ENCODE peak calls at places on chromosomes 6 and 20, in five cellular contexts. U is HCT116, N is GM12878, S is HepG2, J is A549. V is an unnamed sample.

GRCh38 chr6:73308712-73309533 is 45.2 kb downstream of the DPPA5 start:
- DNase-seq in S (no peak), U (peak), N (no peak), J (peak), V (no peak)

GRCh38 chr6:90233994-90234393 is 62.6 kb downstream of the BACH2 start:
- DNase-seq in U (no peak), N (no peak), S (no peak), J (no peak), V (no peak)

GRCh38 chr20:40865095-40865494 is 163.5 kb upstream of the TOP1 start:
- DNase-seq in J (no peak), S (no peak), U (no peak), N (no peak), V (no peak)

GRCh38 chr6:56852249-56852606 is 102.7 kb upstream of the BEND6 start:
- DNase-seq in S (no peak), J (no peak), U (no peak), N (no peak), V (no peak)

GRCh38 chr6:45493761-45494160 is 116.0 kb upstream of the SUPT3H start:
- DNase-seq in N (no peak), U (no peak), J (no peak), S (no peak), V (no peak)

GRCh38 chr6:111248789-111249188 is 161.5 kb downstream of the SLC16A10 start:
- DNase-seq in S (no peak), U (no peak), N (no peak), J (no peak), V (no peak)

GRCh38 chr6:109236140-109237081 is 141.1 kb downstream of the CEP57L1 start:
- DNase-seq in U (no peak), J (peak), S (peak), N (no peak), V (peak)

GRCh38 chr20:12404941-12405340 is 487.2 kb downstream of the BTBD3 start:
- DNase-seq in N (no peak), U (no peak), S (no peak), J (no peak), V (no peak)

GRCh38 chr6:17883665-17884500 is 103.6 kb downstream of the KIF13A start:
- DNase-seq in S (peak), N (no peak), U (no peak), J (no peak), V (peak)

GRCh38 chr6:17884501-17885039 is 102.9 kb downstream of the KIF13A start:
- DNase-seq in N (peak), U (no peak), S (no peak), J (no peak), V (peak)

GRCh38 chr6:17885889-17886576 is 101.4 kb downstream of the KIF13A start:
- DNase-seq in U (no peak), N (no peak), J (no peak), S (no peak), V (no peak)

GRCh38 chr6:17886891-17887290 is 100.5 kb downstream of the KIF13A start:
- DNase-seq in N (no peak), U (no peak), S (no peak), J (no peak), V (no peak)

DNA sequence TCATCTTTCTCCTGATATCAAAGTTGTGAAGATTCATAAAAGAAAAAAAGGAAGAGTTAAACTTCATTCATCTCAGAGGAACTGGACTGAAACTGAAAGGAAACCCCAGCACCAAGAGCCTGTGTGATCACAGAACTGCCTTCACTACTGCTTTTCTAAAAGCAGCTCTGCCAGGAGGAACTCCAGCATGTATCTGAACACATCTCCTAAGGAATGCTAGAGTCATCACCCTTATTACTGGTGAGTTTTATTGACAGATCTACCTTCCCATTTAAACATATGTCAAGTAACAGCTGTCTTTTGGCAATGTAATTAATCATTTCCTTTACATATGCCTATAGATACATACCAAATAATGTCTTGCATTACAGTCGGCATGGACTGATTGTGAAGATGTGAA is 102.4 kb downstream of the KIF13A start:
- DNase-seq in U (no peak), N (no peak), J (no peak), S (no peak), V (peak)
- TF ChIP-seq CTCF in U (no peak), N (no peak), J (no peak), S (no peak), V (no peak)

DNA sequence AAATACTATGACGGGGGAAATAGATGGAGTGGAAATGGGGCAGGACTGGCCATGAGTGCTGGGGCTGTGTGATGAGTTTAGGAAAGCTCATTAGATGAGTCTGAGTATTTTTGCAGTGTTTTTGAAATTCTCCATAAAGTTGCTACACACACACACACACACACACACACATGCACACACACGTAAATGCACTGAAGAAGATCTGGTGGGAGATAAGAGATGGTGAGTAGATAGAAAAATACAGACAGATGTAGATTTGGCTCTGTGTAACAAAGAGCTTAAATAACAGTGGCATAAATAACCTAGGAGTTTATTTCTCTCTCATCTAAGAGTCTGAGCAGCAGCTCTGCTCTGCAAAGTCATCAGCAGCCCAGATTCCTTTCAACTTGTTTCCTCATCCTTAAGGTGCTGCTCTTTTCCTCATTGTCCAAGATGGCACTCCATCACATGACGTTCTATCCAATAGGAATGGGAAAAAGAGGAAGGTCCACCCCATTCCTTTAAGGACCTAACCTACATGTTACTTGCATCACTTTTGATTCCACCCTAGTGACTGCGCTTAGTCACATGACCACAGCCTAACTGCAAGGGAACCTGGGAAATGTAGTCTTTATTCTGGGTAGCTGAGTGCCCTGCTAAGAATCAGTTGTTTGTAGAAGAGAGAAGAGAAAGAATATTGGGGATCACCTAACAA is 76.4 kb downstream of the EYA2 start:
- DNase-seq in J (peak), N (no peak), S (peak), U (peak), V (peak)
- TF ChIP-seq MAX in J (no peak), N (no peak), S (no peak), U (peak), V (peak)

GRCh38 chr6:36627801-36628246 is 33.7 kb downstream of the SRSF3 start:
- DNase-seq in J (no peak), S (no peak), U (no peak), N (no peak), V (no peak)
- H3K4me3 ChIP-seq in J (no peak), S (no peak), U (no peak), N (no peak), V (no peak)

GRCh38 chr20:37081717-37082289 is 14.0 kb downstream of the RBL1 start:
- DNase-seq in N (no peak), J (no peak), S (no peak), U (no peak), V (peak)
- TF ChIP-seq CTCF in N (peak), J (peak), S (peak), U (peak), V (peak)

GRCh38 chr6:11368264-11368663 is 135.8 kb upstream of the NEDD9 start:
- DNase-seq in N (no peak), S (peak), U (no peak), J (no peak), V (no peak)

GRCh38 chr6:11364971-11365397 is 132.5 kb upstream of the NEDD9 start:
- DNase-seq in S (peak), N (no peak), J (no peak), U (no peak), V (no peak)

GRCh38 chr6:11367638-11368199 is 135.3 kb upstream of the NEDD9 start:
- DNase-seq in J (peak), U (no peak), N (no peak), S (peak), V (no peak)

GRCh38 chr6:11366934-11367637 is 134.6 kb upstream of the NEDD9 start:
- DNase-seq in U (no peak), J (peak), S (no peak), N (no peak), V (no peak)

DNA sequence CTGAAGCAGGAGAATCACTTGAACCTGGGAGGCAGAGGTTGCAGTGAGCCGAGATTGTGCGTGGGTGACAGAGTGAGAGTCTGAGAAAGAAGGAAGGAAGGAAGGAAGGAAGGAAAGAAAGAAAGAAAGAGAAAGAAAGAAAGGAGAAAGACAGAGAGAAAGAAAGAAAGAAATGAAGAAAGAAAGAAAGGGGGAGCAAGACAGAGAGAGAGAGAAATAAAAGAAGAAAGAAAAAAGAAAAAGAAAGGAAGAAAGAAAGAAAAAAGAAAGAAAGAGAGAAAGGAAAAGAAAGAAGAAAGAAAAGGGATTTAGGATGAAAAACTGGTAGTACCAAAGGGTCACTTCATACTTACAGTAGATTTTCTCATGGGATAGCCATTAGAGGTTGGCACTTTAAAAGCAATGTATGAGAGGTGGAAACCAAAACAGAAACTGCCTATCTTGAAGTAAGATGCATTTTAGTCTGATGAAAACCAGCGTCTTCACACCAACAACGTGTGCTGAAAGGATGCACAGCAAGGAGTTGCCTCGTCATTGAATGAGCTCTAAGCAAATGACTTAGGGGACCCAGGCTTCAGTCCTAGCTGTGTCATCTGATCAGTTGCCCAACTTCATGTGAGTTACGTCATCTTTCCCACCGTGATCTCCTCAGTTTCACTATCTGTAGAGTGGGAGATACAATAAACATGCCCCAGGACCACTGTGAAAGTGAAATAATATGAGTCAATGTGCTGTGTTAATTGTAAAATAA is 133.9 kb upstream of the NEDD9 start:
- DNase-seq in N (peak), J (peak), U (no peak), S (no peak), V (peak)
- TF ChIP-seq MAX in N (peak), J (no peak), U (no peak), S (peak), V (no peak)

DNA sequence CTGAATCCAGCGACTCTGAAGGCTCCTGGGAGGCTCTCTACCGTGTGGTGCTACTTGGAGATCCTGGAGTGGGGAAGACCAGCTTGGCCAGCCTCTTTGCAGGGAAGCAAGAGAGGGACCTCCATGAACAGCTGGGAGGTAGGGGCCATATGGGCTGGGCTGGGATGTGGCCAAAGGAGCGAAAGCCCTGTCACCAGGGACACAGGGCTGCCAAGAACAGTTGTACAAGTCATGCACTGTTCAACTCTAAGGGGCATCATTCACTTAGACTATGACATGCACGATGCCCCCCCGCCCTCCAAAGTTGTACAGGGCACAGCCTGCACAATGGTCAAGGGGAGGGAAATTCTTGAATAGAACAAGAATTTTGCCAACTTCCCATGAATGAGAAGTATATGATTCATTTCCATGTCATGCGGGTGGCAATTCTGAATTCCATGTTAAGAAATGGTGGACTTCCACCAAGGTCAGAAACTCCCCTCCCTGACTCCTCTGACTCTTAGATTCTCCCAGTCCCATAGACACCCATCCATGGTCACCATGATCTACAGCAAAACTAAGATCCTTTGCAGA is 1.6 kb downstream of the REM1 start:
- DNase-seq in U (no peak), J (no peak), S (no peak), N (no peak), V (no peak)
- H3K4me3 ChIP-seq in U (no peak), J (no peak), S (no peak), N (no peak), V (no peak)

V was measured in NB4.